ENCODE peak calls at places on chromosomes 2 and 18, in eight cellular contexts. One of them, this sample, is unnamed.
A peak's percentile ranks its signal among the peaks of the same experiment; 100 is the strongest.

GRCh38 chr2:206230060-206230890 is 44.2 kb upstream of the ZDBF2 start:
- DNase-seq in prostate gland: no peak
- DNase-seq in IMR-90: no peak
- DNase-seq in OCI-LY7: no peak
- DNase-seq in heart left ventricle: no peak
- DNase-seq in GM23338: peak; percentile 64
- DNase-seq in uterus: no peak
- DNase-seq in ovary: no peak
- DNase-seq in this sample: no peak

GRCh38 chr2:45207105-45207504 is 197.9 kb upstream of the SIX2 start:
- DNase-seq in OCI-LY7: no peak
- DNase-seq in prostate gland: no peak
- DNase-seq in GM23338: no peak
- DNase-seq in uterus: no peak
- DNase-seq in IMR-90: no peak
- DNase-seq in ovary: no peak
- DNase-seq in heart left ventricle: no peak
- DNase-seq in this sample: no peak

GRCh38 chr2:44250376-44250775 is 24.9 kb upstream of the SLC3A1 start:
- DNase-seq in heart left ventricle: no peak
- DNase-seq in ovary: no peak
- DNase-seq in prostate gland: no peak
- DNase-seq in GM23338: no peak
- DNase-seq in uterus: no peak
- DNase-seq in IMR-90: no peak
- DNase-seq in OCI-LY7: peak; percentile 8
- DNase-seq in this sample: no peak

GRCh38 chr2:135709992-135710391 is 31.7 kb upstream of the UBXN4 start:
- DNase-seq in GM23338: peak; percentile 56
- DNase-seq in IMR-90: peak; percentile 39
- DNase-seq in OCI-LY7: peak; percentile 61
- DNase-seq in uterus: peak; percentile 45
- DNase-seq in ovary: peak; percentile 72
- DNase-seq in heart left ventricle: peak; percentile 28
- DNase-seq in prostate gland: peak; percentile 34
- DNase-seq in this sample: no peak

GRCh38 chr2:65527451-65528240 is 95.2 kb upstream of the SPRED2 start:
- DNase-seq in IMR-90: no peak
- DNase-seq in prostate gland: no peak
- DNase-seq in ovary: no peak
- DNase-seq in heart left ventricle: no peak
- DNase-seq in OCI-LY7: no peak
- DNase-seq in GM23338: no peak
- DNase-seq in uterus: no peak
- DNase-seq in this sample: no peak

GRCh38 chr2:188884051-188884450 is 90.1 kb upstream of the COL3A1 start:
- DNase-seq in uterus: no peak
- DNase-seq in IMR-90: peak; percentile 88
- DNase-seq in OCI-LY7: no peak
- DNase-seq in prostate gland: no peak
- DNase-seq in GM23338: no peak
- DNase-seq in heart left ventricle: no peak
- DNase-seq in ovary: no peak
- DNase-seq in this sample: no peak

GRCh38 chr2:83972123-83972522 is 487.0 kb downstream of the SUCLG1 start:
- DNase-seq in OCI-LY7: no peak
- DNase-seq in ovary: no peak
- DNase-seq in GM23338: peak; percentile 14
- DNase-seq in heart left ventricle: no peak
- DNase-seq in prostate gland: no peak
- DNase-seq in uterus: no peak
- DNase-seq in IMR-90: no peak
- DNase-seq in this sample: no peak

GRCh38 chr18:25373443-25373842 is 21.5 kb upstream of the ZNF521 start:
- DNase-seq in GM23338: no peak
- DNase-seq in ovary: no peak
- DNase-seq in heart left ventricle: no peak
- DNase-seq in prostate gland: no peak
- DNase-seq in IMR-90: no peak
- DNase-seq in OCI-LY7: no peak
- DNase-seq in uterus: no peak
- DNase-seq in this sample: no peak

GRCh38 chr2:237283136-237283928 is 130.6 kb downstream of the COL6A3 start:
- DNase-seq in heart left ventricle: no peak
- DNase-seq in ovary: no peak
- DNase-seq in IMR-90: peak; percentile 84
- DNase-seq in prostate gland: no peak
- DNase-seq in uterus: no peak
- DNase-seq in OCI-LY7: no peak
- DNase-seq in GM23338: no peak
- DNase-seq in this sample: no peak

GRCh38 chr2:130339885-130340745 is 2.6 kb upstream of the IMP4 start:
- DNase-seq in GM23338: no peak
- DNase-seq in OCI-LY7: no peak
- DNase-seq in ovary: no peak
- DNase-seq in IMR-90: no peak
- DNase-seq in prostate gland: no peak
- DNase-seq in heart left ventricle: no peak
- DNase-seq in uterus: no peak
- DNase-seq in this sample: no peak

GRCh38 chr2:58449286-58450010 is 208.3 kb upstream of the FANCL start:
- DNase-seq in heart left ventricle: no peak
- DNase-seq in prostate gland: no peak
- DNase-seq in GM23338: peak; percentile 20
- DNase-seq in IMR-90: no peak
- DNase-seq in OCI-LY7: peak; percentile 1
- DNase-seq in uterus: no peak
- DNase-seq in ovary: no peak
- DNase-seq in this sample: no peak

GRCh38 chr18:33560686-33561370 is 17.2 kb upstream of the ASXL3 start:
- DNase-seq in uterus: no peak
- DNase-seq in GM23338: peak; percentile 29
- DNase-seq in prostate gland: no peak
- DNase-seq in IMR-90: peak; percentile 50
- DNase-seq in heart left ventricle: no peak
- DNase-seq in OCI-LY7: no peak
- DNase-seq in ovary: no peak
- DNase-seq in this sample: no peak

GRCh38 chr2:5695641-5696350 is 3.6 kb downstream of the SOX11 start:
- DNase-seq in OCI-LY7: peak; percentile 91
- DNase-seq in ovary: no peak
- DNase-seq in heart left ventricle: no peak
- DNase-seq in GM23338: peak; percentile 67
- DNase-seq in IMR-90: peak; percentile 55
- DNase-seq in uterus: no peak
- DNase-seq in prostate gland: no peak
- DNase-seq in this sample: no peak
- H3K4me3 ChIP-seq in OCI-LY7: peak overlapping the region; percentile 74
- H3K4me3 ChIP-seq in ovary: no peak overlapping the region
- H3K4me3 ChIP-seq in heart left ventricle: peak overlapping the region; percentile 49
- H3K4me3 ChIP-seq in GM23338: peak overlapping the region; percentile 97
- H3K4me3 ChIP-seq in IMR-90: peak overlapping the region; percentile 79
- H3K4me3 ChIP-seq in uterus: no peak overlapping the region
- H3K4me3 ChIP-seq in prostate gland: no peak overlapping the region
- H3K4me3 ChIP-seq in this sample: no peak overlapping the region

GRCh38 chr2:9652267-9652666 is 21.5 kb upstream of the YWHAQ start:
- DNase-seq in heart left ventricle: no peak
- DNase-seq in uterus: no peak
- DNase-seq in prostate gland: no peak
- DNase-seq in OCI-LY7: no peak
- DNase-seq in ovary: no peak
- DNase-seq in IMR-90: no peak
- DNase-seq in GM23338: no peak
- DNase-seq in this sample: no peak

GRCh38 chr2:9652898-9653479 is 22.2 kb upstream of the YWHAQ start:
- DNase-seq in IMR-90: no peak
- DNase-seq in OCI-LY7: no peak
- DNase-seq in ovary: no peak
- DNase-seq in heart left ventricle: no peak
- DNase-seq in prostate gland: no peak
- DNase-seq in uterus: no peak
- DNase-seq in GM23338: no peak
- DNase-seq in this sample: no peak

GRCh38 chr2:9655441-9656269 is 24.9 kb upstream of the YWHAQ start:
- DNase-seq in uterus: no peak
- DNase-seq in prostate gland: no peak
- DNase-seq in OCI-LY7: no peak
- DNase-seq in ovary: no peak
- DNase-seq in heart left ventricle: no peak
- DNase-seq in IMR-90: peak; percentile 94
- DNase-seq in GM23338: no peak
- DNase-seq in this sample: no peak

GRCh38 chr2:9654429-9655100 is 23.8 kb upstream of the YWHAQ start:
- DNase-seq in ovary: no peak
- DNase-seq in prostate gland: no peak
- DNase-seq in IMR-90: no peak
- DNase-seq in OCI-LY7: no peak
- DNase-seq in GM23338: no peak
- DNase-seq in uterus: no peak
- DNase-seq in heart left ventricle: no peak
- DNase-seq in this sample: no peak

DNA sequence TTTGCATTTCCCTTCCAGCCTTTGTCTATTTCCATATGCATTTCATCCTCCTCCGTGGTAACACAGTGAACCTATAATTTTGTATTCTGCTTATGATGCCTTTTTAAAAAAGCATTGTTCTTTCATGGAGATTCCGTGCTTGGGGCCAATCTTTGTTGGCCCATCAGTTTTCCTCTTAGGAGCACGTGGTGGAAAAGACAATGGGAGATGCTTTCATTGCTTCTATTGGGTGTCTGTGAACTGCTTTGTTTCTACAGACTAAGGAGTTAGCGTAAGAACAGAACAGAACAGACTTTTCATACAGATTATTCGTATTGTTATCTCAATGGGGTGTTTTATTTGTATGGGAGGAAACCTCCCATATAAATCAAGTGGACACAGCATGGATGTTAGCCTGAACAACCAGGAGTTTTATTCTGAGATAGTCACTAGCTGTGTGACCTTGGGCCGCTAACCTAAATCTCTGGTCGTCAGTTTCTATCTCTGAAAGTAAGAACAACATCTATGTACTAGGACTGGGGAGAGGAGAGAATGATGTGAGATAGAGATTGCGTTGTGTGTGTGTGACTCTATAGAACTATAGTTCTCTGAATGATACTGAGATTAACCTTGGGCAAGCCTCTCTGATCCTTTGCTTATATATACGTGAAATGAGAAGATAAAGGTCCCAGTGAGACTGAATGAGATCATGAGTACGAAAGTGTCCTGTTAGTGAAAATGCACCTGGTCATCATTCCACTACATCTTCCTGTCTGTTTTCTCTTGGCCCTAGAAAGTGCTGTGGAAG is 22.9 kb upstream of the YWHAQ start:
- DNase-seq in GM23338: no peak
- DNase-seq in OCI-LY7: no peak
- DNase-seq in heart left ventricle: no peak
- DNase-seq in IMR-90: no peak
- DNase-seq in uterus: no peak
- DNase-seq in ovary: no peak
- DNase-seq in prostate gland: no peak
- DNase-seq in this sample: no peak
- H3K4me1 ChIP-seq in GM23338: peaks cover 10% of the 10 kb centered on the region
- H3K4me1 ChIP-seq in OCI-LY7: no peaks in the 10 kb centered on the region
- H3K4me1 ChIP-seq in heart left ventricle: peaks cover 5% of the 10 kb centered on the region
- H3K4me1 ChIP-seq in IMR-90: peaks cover 20% of the 10 kb centered on the region
- H3K4me1 ChIP-seq in uterus: no peaks in the 10 kb centered on the region
- H3K4me1 ChIP-seq in ovary: peaks cover 8% of the 10 kb centered on the region
- H3K4me1 ChIP-seq in prostate gland: no peaks in the 10 kb centered on the region
- H3K4me1 ChIP-seq in this sample: no peaks in the 10 kb centered on the region

GRCh38 chr2:153477641-153478288 is 797 bp downstream of the RPRM start:
- DNase-seq in uterus: peak; percentile 18
- DNase-seq in GM23338: peak; percentile 62
- DNase-seq in OCI-LY7: no peak
- DNase-seq in ovary: no peak
- DNase-seq in IMR-90: no peak
- DNase-seq in heart left ventricle: no peak
- DNase-seq in prostate gland: no peak
- DNase-seq in this sample: peak; percentile 60
- TF ChIP-seq CTCF in uterus: no peak
- TF ChIP-seq CTCF in GM23338: no peak
- TF ChIP-seq CTCF in OCI-LY7: no peak
- TF ChIP-seq CTCF in ovary: no peak
- TF ChIP-seq CTCF in IMR-90: no peak
- TF ChIP-seq CTCF in heart left ventricle: no peak
- TF ChIP-seq CTCF in prostate gland: no peak
- TF ChIP-seq CTCF in this sample: no peak

DNA sequence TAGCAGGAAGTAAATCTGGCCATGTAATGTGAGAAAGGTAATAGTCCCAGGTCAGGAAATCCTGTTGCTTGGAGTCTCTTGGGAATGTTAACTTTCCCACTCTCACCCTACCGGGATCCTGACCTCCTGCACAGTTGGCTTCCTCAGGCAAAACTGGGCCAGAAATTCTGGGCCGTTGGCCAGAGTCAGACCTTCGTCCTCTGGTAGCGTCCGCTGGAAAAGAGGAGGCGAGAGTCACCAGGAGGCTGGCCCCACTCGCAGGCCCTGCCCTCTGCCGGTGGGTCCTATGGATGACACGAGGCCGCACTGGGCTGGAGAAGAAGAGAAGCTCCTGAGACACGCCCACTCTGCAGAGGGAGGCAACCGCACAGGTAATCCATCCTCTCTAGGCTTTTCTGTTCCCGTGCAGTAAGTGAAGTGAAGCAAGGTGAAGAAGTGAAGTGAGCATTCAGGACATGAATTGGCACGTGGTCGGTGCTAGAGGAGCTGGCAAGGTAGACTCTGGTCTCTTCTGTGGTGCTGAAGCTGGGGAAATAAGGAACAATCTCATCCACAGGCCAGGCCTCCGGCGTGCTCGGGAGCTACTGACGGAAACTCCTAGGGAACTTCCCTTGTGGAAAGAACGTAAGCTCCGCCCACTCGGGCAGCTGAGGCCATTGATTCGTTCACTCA is 182.7 kb upstream of the GLI2 start:
- DNase-seq in OCI-LY7: peak; percentile 2
- DNase-seq in heart left ventricle: peak; percentile 92
- DNase-seq in GM23338: peak; percentile 98
- DNase-seq in prostate gland: peak; percentile 85
- DNase-seq in uterus: peak; percentile 77
- DNase-seq in ovary: peak; percentile 63
- DNase-seq in IMR-90: peak; percentile 23
- DNase-seq in this sample: peak; percentile 94
- H3K4me3 ChIP-seq in OCI-LY7: no peak overlapping the region
- H3K4me3 ChIP-seq in heart left ventricle: no peak overlapping the region
- H3K4me3 ChIP-seq in GM23338: peak overlapping the region; percentile 49
- H3K4me3 ChIP-seq in prostate gland: no peak overlapping the region
- H3K4me3 ChIP-seq in uterus: no peak overlapping the region
- H3K4me3 ChIP-seq in ovary: no peak overlapping the region
- H3K4me3 ChIP-seq in IMR-90: no peak overlapping the region
- H3K4me3 ChIP-seq in this sample: peak overlapping the region; percentile 24